ENCODE peak calls at places on chromosome 20, in four cellular contexts. N, A, D and B are unnamed samples.

GRCh38 chr20:12203981-12204380 is 286.3 kb downstream of the BTBD3 start:
- DNase-seq in N (no peak), A (no peak), D (no peak), B (no peak)

GRCh38 chr20:19327401-19327800 is 115.0 kb downstream of the SLC24A3 start:
- DNase-seq in D (no peak), A (no peak), N (no peak), B (no peak)

GRCh38 chr20:46359233-46359751 is 47.1 kb downstream of the ELMO2 start:
- DNase-seq in D (no peak), A (no peak), N (no peak), B (no peak)

GRCh38 chr20:5612476-5613291 is 137.5 kb upstream of the SHLD1 start:
- DNase-seq in D (no peak), N (no peak), A (no peak), B (no peak)

GRCh38 chr20:3222635-3223600 is 13.6 kb downstream of the ITPA start:
- DNase-seq in A (no peak), N (no peak), D (no peak), B (no peak)

GRCh38 chr20:10565191-10565921 is 108.4 kb downstream of the JAG1 start:
- DNase-seq in D (no peak), N (no peak), A (no peak), B (peak)

GRCh38 chr20:34112600-34113061 is 588 bp upstream of the EIF2S2 start:
- DNase-seq in A (peak), N (no peak), D (no peak), B (peak)

GRCh38 chr20:63085087-63085861 is 78.5 kb upstream of the BHLHE23 start:
- DNase-seq in N (no peak), D (no peak), A (peak), B (no peak)

GRCh38 chr20:49166534-49167449 is 21.3 kb downstream of the STAU1 start:
- DNase-seq in A (no peak), D (no peak), N (no peak), B (no peak)